ENCODE peak calls at places on chromosome 2, in nine cellular contexts. One of them, this sample, is unnamed.

GRCh38 chr2:210207929-210208328 is 17.3 kb downstream of the ACADL start:
- DNase-seq in activated naive CD4-positive, alpha-beta T cell treated with anti-CD3 and anti-CD28 coated beads for 36 hours: no peak
- DNase-seq in left kidney: no peak
- DNase-seq in thyroid gland: no peak
- DNase-seq in A549: no peak
- DNase-seq in effector CD4-positive, alpha-beta T cell: no peak
- DNase-seq in AG08396: no peak
- DNase-seq in ACHN: no peak
- DNase-seq in stimulated activated CD4-positive, alpha-beta T cell treated with anti-CD3 and anti-CD28 coated beads, Interleukin-15, amount 100 ng/mL, for 24 hours: no peak
- DNase-seq in this sample: no peak

GRCh38 chr2:47838249-47838648 is 55.3 kb downstream of the MSH6 start:
- DNase-seq in activated naive CD4-positive, alpha-beta T cell treated with anti-CD3 and anti-CD28 coated beads for 36 hours: no peak
- DNase-seq in left kidney: no peak
- DNase-seq in thyroid gland: no peak
- DNase-seq in A549: no peak
- DNase-seq in effector CD4-positive, alpha-beta T cell: no peak
- DNase-seq in AG08396: no peak
- DNase-seq in ACHN: no peak
- DNase-seq in stimulated activated CD4-positive, alpha-beta T cell treated with anti-CD3 and anti-CD28 coated beads, Interleukin-15, amount 100 ng/mL, for 24 hours: no peak
- DNase-seq in this sample: no peak

GRCh38 chr2:19358242-19359020 is at the start of gene OSR1:
- DNase-seq in activated naive CD4-positive, alpha-beta T cell treated with anti-CD3 and anti-CD28 coated beads for 36 hours: no peak
- DNase-seq in left kidney: peak
- DNase-seq in thyroid gland: peak
- DNase-seq in A549: peak
- DNase-seq in effector CD4-positive, alpha-beta T cell: no peak
- DNase-seq in AG08396: peak
- DNase-seq in ACHN: peak
- DNase-seq in stimulated activated CD4-positive, alpha-beta T cell treated with anti-CD3 and anti-CD28 coated beads, Interleukin-15, amount 100 ng/mL, for 24 hours: peak
- DNase-seq in this sample: peak

GRCh38 chr2:58387701-58388100 is 146.6 kb upstream of the FANCL start:
- DNase-seq in activated naive CD4-positive, alpha-beta T cell treated with anti-CD3 and anti-CD28 coated beads for 36 hours: no peak
- DNase-seq in left kidney: no peak
- DNase-seq in thyroid gland: no peak
- DNase-seq in A549: no peak
- DNase-seq in effector CD4-positive, alpha-beta T cell: no peak
- DNase-seq in AG08396: no peak
- DNase-seq in ACHN: no peak
- DNase-seq in stimulated activated CD4-positive, alpha-beta T cell treated with anti-CD3 and anti-CD28 coated beads, Interleukin-15, amount 100 ng/mL, for 24 hours: no peak
- DNase-seq in this sample: no peak

GRCh38 chr2:28399946-28400345 is 7.3 kb downstream of the FOSL2 start:
- DNase-seq in activated naive CD4-positive, alpha-beta T cell treated with anti-CD3 and anti-CD28 coated beads for 36 hours: no peak
- DNase-seq in left kidney: peak
- DNase-seq in thyroid gland: no peak
- DNase-seq in A549: no peak
- DNase-seq in effector CD4-positive, alpha-beta T cell: no peak
- DNase-seq in AG08396: no peak
- DNase-seq in ACHN: no peak
- DNase-seq in stimulated activated CD4-positive, alpha-beta T cell treated with anti-CD3 and anti-CD28 coated beads, Interleukin-15, amount 100 ng/mL, for 24 hours: no peak
- DNase-seq in this sample: peak

GRCh38 chr2:54725343-54726099 is 2.1 kb downstream of the EML6 start:
- DNase-seq in activated naive CD4-positive, alpha-beta T cell treated with anti-CD3 and anti-CD28 coated beads for 36 hours: no peak
- DNase-seq in left kidney: no peak
- DNase-seq in thyroid gland: no peak
- DNase-seq in A549: no peak
- DNase-seq in effector CD4-positive, alpha-beta T cell: no peak
- DNase-seq in AG08396: no peak
- DNase-seq in ACHN: no peak
- DNase-seq in stimulated activated CD4-positive, alpha-beta T cell treated with anti-CD3 and anti-CD28 coated beads, Interleukin-15, amount 100 ng/mL, for 24 hours: no peak
- DNase-seq in this sample: no peak

GRCh38 chr2:222413295-222413911 is 10.9 kb upstream of the SGPP2 start:
- DNase-seq in activated naive CD4-positive, alpha-beta T cell treated with anti-CD3 and anti-CD28 coated beads for 36 hours: no peak
- DNase-seq in left kidney: no peak
- DNase-seq in thyroid gland: no peak
- DNase-seq in A549: no peak
- DNase-seq in effector CD4-positive, alpha-beta T cell: no peak
- DNase-seq in AG08396: no peak
- DNase-seq in ACHN: no peak
- DNase-seq in stimulated activated CD4-positive, alpha-beta T cell treated with anti-CD3 and anti-CD28 coated beads, Interleukin-15, amount 100 ng/mL, for 24 hours: no peak
- DNase-seq in this sample: no peak

GRCh38 chr2:71598526-71598925 is 145.2 kb downstream of the DYSF start:
- DNase-seq in activated naive CD4-positive, alpha-beta T cell treated with anti-CD3 and anti-CD28 coated beads for 36 hours: no peak
- DNase-seq in left kidney: no peak
- DNase-seq in thyroid gland: no peak
- DNase-seq in A549: no peak
- DNase-seq in effector CD4-positive, alpha-beta T cell: no peak
- DNase-seq in AG08396: no peak
- DNase-seq in ACHN: no peak
- DNase-seq in stimulated activated CD4-positive, alpha-beta T cell treated with anti-CD3 and anti-CD28 coated beads, Interleukin-15, amount 100 ng/mL, for 24 hours: no peak
- DNase-seq in this sample: no peak

GRCh38 chr2:224410946-224411561 is 9.1 kb upstream of the FAM124B start:
- DNase-seq in activated naive CD4-positive, alpha-beta T cell treated with anti-CD3 and anti-CD28 coated beads for 36 hours: no peak
- DNase-seq in left kidney: no peak
- DNase-seq in thyroid gland: no peak
- DNase-seq in A549: no peak
- DNase-seq in effector CD4-positive, alpha-beta T cell: no peak
- DNase-seq in AG08396: no peak
- DNase-seq in ACHN: no peak
- DNase-seq in stimulated activated CD4-positive, alpha-beta T cell treated with anti-CD3 and anti-CD28 coated beads, Interleukin-15, amount 100 ng/mL, for 24 hours: no peak
- DNase-seq in this sample: no peak

GRCh38 chr2:55109219-55109891 is 59.1 kb upstream of the RTN4 start:
- DNase-seq in activated naive CD4-positive, alpha-beta T cell treated with anti-CD3 and anti-CD28 coated beads for 36 hours: no peak
- DNase-seq in left kidney: no peak
- DNase-seq in thyroid gland: no peak
- DNase-seq in A549: peak
- DNase-seq in effector CD4-positive, alpha-beta T cell: no peak
- DNase-seq in AG08396: no peak
- DNase-seq in ACHN: peak
- DNase-seq in stimulated activated CD4-positive, alpha-beta T cell treated with anti-CD3 and anti-CD28 coated beads, Interleukin-15, amount 100 ng/mL, for 24 hours: no peak
- DNase-seq in this sample: no peak

GRCh38 chr2:238125127-238125885 is 13.2 kb upstream of the KLHL30 start:
- DNase-seq in activated naive CD4-positive, alpha-beta T cell treated with anti-CD3 and anti-CD28 coated beads for 36 hours: no peak
- DNase-seq in left kidney: no peak
- DNase-seq in thyroid gland: no peak
- DNase-seq in A549: no peak
- DNase-seq in effector CD4-positive, alpha-beta T cell: no peak
- DNase-seq in AG08396: no peak
- DNase-seq in ACHN: no peak
- DNase-seq in stimulated activated CD4-positive, alpha-beta T cell treated with anti-CD3 and anti-CD28 coated beads, Interleukin-15, amount 100 ng/mL, for 24 hours: no peak
- DNase-seq in this sample: peak

GRCh38 chr2:30582521-30582920 is 135.5 kb downstream of the LCLAT1 start:
- DNase-seq in activated naive CD4-positive, alpha-beta T cell treated with anti-CD3 and anti-CD28 coated beads for 36 hours: no peak
- DNase-seq in left kidney: no peak
- DNase-seq in thyroid gland: no peak
- DNase-seq in A549: no peak
- DNase-seq in effector CD4-positive, alpha-beta T cell: no peak
- DNase-seq in AG08396: no peak
- DNase-seq in ACHN: no peak
- DNase-seq in stimulated activated CD4-positive, alpha-beta T cell treated with anti-CD3 and anti-CD28 coated beads, Interleukin-15, amount 100 ng/mL, for 24 hours: no peak
- DNase-seq in this sample: no peak

GRCh38 chr2:128472789-128473174 is 154.1 kb upstream of the HS6ST1 start:
- DNase-seq in activated naive CD4-positive, alpha-beta T cell treated with anti-CD3 and anti-CD28 coated beads for 36 hours: no peak
- DNase-seq in left kidney: no peak
- DNase-seq in thyroid gland: no peak
- DNase-seq in A549: no peak
- DNase-seq in effector CD4-positive, alpha-beta T cell: no peak
- DNase-seq in AG08396: peak
- DNase-seq in ACHN: no peak
- DNase-seq in stimulated activated CD4-positive, alpha-beta T cell treated with anti-CD3 and anti-CD28 coated beads, Interleukin-15, amount 100 ng/mL, for 24 hours: no peak
- DNase-seq in this sample: no peak

GRCh38 chr2:201972621-201973255 is 60.9 kb upstream of the FZD7 start:
- DNase-seq in activated naive CD4-positive, alpha-beta T cell treated with anti-CD3 and anti-CD28 coated beads for 36 hours: no peak
- DNase-seq in left kidney: no peak
- DNase-seq in thyroid gland: no peak
- DNase-seq in A549: no peak
- DNase-seq in effector CD4-positive, alpha-beta T cell: no peak
- DNase-seq in AG08396: no peak
- DNase-seq in ACHN: no peak
- DNase-seq in stimulated activated CD4-positive, alpha-beta T cell treated with anti-CD3 and anti-CD28 coated beads, Interleukin-15, amount 100 ng/mL, for 24 hours: no peak
- DNase-seq in this sample: no peak

This sample was measured in spleen.